ENCODE peak calls at places on chromosomes 2 and 18, in eight cellular contexts. One of them, this sample, is unnamed.

GRCh38 chr2:235511187-235511661 is 17.4 kb downstream of the AGAP1 start:
- DNase-seq in heart right ventricle: no peak
- DNase-seq in stimulated activated CD4-positive, alpha-beta T cell treated with anti-CD3 and anti-CD28 coated beads, Interleukin-15, amount 100 ng/mL, for 1 hour: no peak
- DNase-seq in hypothalamus: no peak
- DNase-seq in tibial artery: no peak
- DNase-seq in lower lobe of right lung: peak
- DNase-seq in Daoy: peak
- DNase-seq in activated CD4-positive, alpha-beta T cell treated with anti-CD3 and anti-CD28 coated beads, Interleukin-2, amount 50 U/mL, for 24 hours: no peak
- DNase-seq in this sample: no peak

GRCh38 chr18:45324489-45325111 is 290.7 kb upstream of the SLC14A2 start:
- DNase-seq in tibial artery: peak
- DNase-seq in Daoy: no peak
- DNase-seq in stimulated activated CD4-positive, alpha-beta T cell treated with anti-CD3 and anti-CD28 coated beads, Interleukin-15, amount 100 ng/mL, for 1 hour: no peak
- DNase-seq in activated CD4-positive, alpha-beta T cell treated with anti-CD3 and anti-CD28 coated beads, Interleukin-2, amount 50 U/mL, for 24 hours: no peak
- DNase-seq in lower lobe of right lung: peak
- DNase-seq in heart right ventricle: peak
- DNase-seq in hypothalamus: no peak
- DNase-seq in this sample: peak

GRCh38 chr2:207224814-207225482 is 59.2 kb upstream of the KLF7 start:
- DNase-seq in stimulated activated CD4-positive, alpha-beta T cell treated with anti-CD3 and anti-CD28 coated beads, Interleukin-15, amount 100 ng/mL, for 1 hour: peak
- DNase-seq in lower lobe of right lung: no peak
- DNase-seq in Daoy: no peak
- DNase-seq in heart right ventricle: no peak
- DNase-seq in tibial artery: no peak
- DNase-seq in activated CD4-positive, alpha-beta T cell treated with anti-CD3 and anti-CD28 coated beads, Interleukin-2, amount 50 U/mL, for 24 hours: peak
- DNase-seq in hypothalamus: no peak
- DNase-seq in this sample: no peak

GRCh38 chr2:139529045-139529444 is 748.9 kb upstream of the NXPH2 start:
- DNase-seq in stimulated activated CD4-positive, alpha-beta T cell treated with anti-CD3 and anti-CD28 coated beads, Interleukin-15, amount 100 ng/mL, for 1 hour: no peak
- DNase-seq in lower lobe of right lung: no peak
- DNase-seq in tibial artery: no peak
- DNase-seq in activated CD4-positive, alpha-beta T cell treated with anti-CD3 and anti-CD28 coated beads, Interleukin-2, amount 50 U/mL, for 24 hours: no peak
- DNase-seq in hypothalamus: no peak
- DNase-seq in Daoy: no peak
- DNase-seq in heart right ventricle: no peak
- DNase-seq in this sample: no peak

GRCh38 chr2:231780123-231780908 is 766 bp downstream of the PDE6D start:
- DNase-seq in Daoy: peak
- DNase-seq in activated CD4-positive, alpha-beta T cell treated with anti-CD3 and anti-CD28 coated beads, Interleukin-2, amount 50 U/mL, for 24 hours: no peak
- DNase-seq in hypothalamus: no peak
- DNase-seq in lower lobe of right lung: no peak
- DNase-seq in heart right ventricle: no peak
- DNase-seq in stimulated activated CD4-positive, alpha-beta T cell treated with anti-CD3 and anti-CD28 coated beads, Interleukin-15, amount 100 ng/mL, for 1 hour: peak
- DNase-seq in tibial artery: no peak
- DNase-seq in this sample: no peak

GRCh38 chr18:49441338-49441938 is 19.0 kb downstream of the DYM start:
- DNase-seq in heart right ventricle: no peak
- DNase-seq in lower lobe of right lung: no peak
- DNase-seq in tibial artery: no peak
- DNase-seq in Daoy: no peak
- DNase-seq in activated CD4-positive, alpha-beta T cell treated with anti-CD3 and anti-CD28 coated beads, Interleukin-2, amount 50 U/mL, for 24 hours: no peak
- DNase-seq in stimulated activated CD4-positive, alpha-beta T cell treated with anti-CD3 and anti-CD28 coated beads, Interleukin-15, amount 100 ng/mL, for 1 hour: no peak
- DNase-seq in hypothalamus: no peak
- DNase-seq in this sample: no peak

GRCh38 chr2:122168799-122169198 is 413.3 kb downstream of the TSN start:
- DNase-seq in stimulated activated CD4-positive, alpha-beta T cell treated with anti-CD3 and anti-CD28 coated beads, Interleukin-15, amount 100 ng/mL, for 1 hour: no peak
- DNase-seq in tibial artery: no peak
- DNase-seq in Daoy: peak
- DNase-seq in heart right ventricle: no peak
- DNase-seq in activated CD4-positive, alpha-beta T cell treated with anti-CD3 and anti-CD28 coated beads, Interleukin-2, amount 50 U/mL, for 24 hours: no peak
- DNase-seq in hypothalamus: no peak
- DNase-seq in lower lobe of right lung: no peak
- DNase-seq in this sample: no peak

GRCh38 chr18:1663879-1664705 is 759.4 kb downstream of the ADCYAP1 start:
- DNase-seq in lower lobe of right lung: peak
- DNase-seq in heart right ventricle: peak
- DNase-seq in activated CD4-positive, alpha-beta T cell treated with anti-CD3 and anti-CD28 coated beads, Interleukin-2, amount 50 U/mL, for 24 hours: no peak
- DNase-seq in Daoy: peak
- DNase-seq in tibial artery: peak
- DNase-seq in stimulated activated CD4-positive, alpha-beta T cell treated with anti-CD3 and anti-CD28 coated beads, Interleukin-15, amount 100 ng/mL, for 1 hour: no peak
- DNase-seq in hypothalamus: no peak
- DNase-seq in this sample: no peak

GRCh38 chr2:202035089-202035940 is 1.7 kb downstream of the FZD7 start:
- DNase-seq in heart right ventricle: peak
- DNase-seq in lower lobe of right lung: peak
- DNase-seq in tibial artery: peak
- DNase-seq in activated CD4-positive, alpha-beta T cell treated with anti-CD3 and anti-CD28 coated beads, Interleukin-2, amount 50 U/mL, for 24 hours: no peak
- DNase-seq in Daoy: peak
- DNase-seq in stimulated activated CD4-positive, alpha-beta T cell treated with anti-CD3 and anti-CD28 coated beads, Interleukin-15, amount 100 ng/mL, for 1 hour: peak
- DNase-seq in hypothalamus: peak
- DNase-seq in this sample: no peak

GRCh38 chr2:195471163-195471562 is 185.9 kb upstream of the SLC39A10 start:
- DNase-seq in Daoy: no peak
- DNase-seq in activated CD4-positive, alpha-beta T cell treated with anti-CD3 and anti-CD28 coated beads, Interleukin-2, amount 50 U/mL, for 24 hours: no peak
- DNase-seq in tibial artery: no peak
- DNase-seq in lower lobe of right lung: no peak
- DNase-seq in hypothalamus: no peak
- DNase-seq in stimulated activated CD4-positive, alpha-beta T cell treated with anti-CD3 and anti-CD28 coated beads, Interleukin-15, amount 100 ng/mL, for 1 hour: no peak
- DNase-seq in heart right ventricle: no peak
- DNase-seq in this sample: no peak

GRCh38 chr2:128271186-128271890 is 47.3 kb downstream of the HS6ST1 start:
- DNase-seq in activated CD4-positive, alpha-beta T cell treated with anti-CD3 and anti-CD28 coated beads, Interleukin-2, amount 50 U/mL, for 24 hours: no peak
- DNase-seq in stimulated activated CD4-positive, alpha-beta T cell treated with anti-CD3 and anti-CD28 coated beads, Interleukin-15, amount 100 ng/mL, for 1 hour: no peak
- DNase-seq in Daoy: no peak
- DNase-seq in hypothalamus: no peak
- DNase-seq in lower lobe of right lung: no peak
- DNase-seq in heart right ventricle: no peak
- DNase-seq in tibial artery: peak
- DNase-seq in this sample: no peak

GRCh38 chr2:230658877-230659652 is 53.6 kb upstream of the CAB39 start:
- DNase-seq in activated CD4-positive, alpha-beta T cell treated with anti-CD3 and anti-CD28 coated beads, Interleukin-2, amount 50 U/mL, for 24 hours: peak
- DNase-seq in heart right ventricle: no peak
- DNase-seq in stimulated activated CD4-positive, alpha-beta T cell treated with anti-CD3 and anti-CD28 coated beads, Interleukin-15, amount 100 ng/mL, for 1 hour: peak
- DNase-seq in hypothalamus: no peak
- DNase-seq in tibial artery: no peak
- DNase-seq in Daoy: no peak
- DNase-seq in lower lobe of right lung: no peak
- DNase-seq in this sample: no peak

GRCh38 chr2:178271629-178272333 is 77.5 kb downstream of the OSBPL6 start:
- DNase-seq in stimulated activated CD4-positive, alpha-beta T cell treated with anti-CD3 and anti-CD28 coated beads, Interleukin-15, amount 100 ng/mL, for 1 hour: no peak
- DNase-seq in heart right ventricle: peak
- DNase-seq in activated CD4-positive, alpha-beta T cell treated with anti-CD3 and anti-CD28 coated beads, Interleukin-2, amount 50 U/mL, for 24 hours: no peak
- DNase-seq in tibial artery: peak
- DNase-seq in lower lobe of right lung: no peak
- DNase-seq in hypothalamus: peak
- DNase-seq in Daoy: no peak
- DNase-seq in this sample: peak

GRCh38 chr2:206873426-206873825 is 65.9 kb upstream of the CPO start:
- DNase-seq in heart right ventricle: no peak
- DNase-seq in stimulated activated CD4-positive, alpha-beta T cell treated with anti-CD3 and anti-CD28 coated beads, Interleukin-15, amount 100 ng/mL, for 1 hour: no peak
- DNase-seq in hypothalamus: no peak
- DNase-seq in activated CD4-positive, alpha-beta T cell treated with anti-CD3 and anti-CD28 coated beads, Interleukin-2, amount 50 U/mL, for 24 hours: no peak
- DNase-seq in tibial artery: no peak
- DNase-seq in Daoy: no peak
- DNase-seq in lower lobe of right lung: no peak
- DNase-seq in this sample: no peak

GRCh38 chr18:7757175-7757574 is 190.1 kb downstream of the PTPRM start:
- DNase-seq in tibial artery: no peak
- DNase-seq in lower lobe of right lung: no peak
- DNase-seq in stimulated activated CD4-positive, alpha-beta T cell treated with anti-CD3 and anti-CD28 coated beads, Interleukin-15, amount 100 ng/mL, for 1 hour: no peak
- DNase-seq in activated CD4-positive, alpha-beta T cell treated with anti-CD3 and anti-CD28 coated beads, Interleukin-2, amount 50 U/mL, for 24 hours: no peak
- DNase-seq in heart right ventricle: no peak
- DNase-seq in hypothalamus: no peak
- DNase-seq in Daoy: no peak
- DNase-seq in this sample: no peak

GRCh38 chr2:88933980-88934379 is 242.5 kb downstream of the RPIA start:
- DNase-seq in Daoy: peak
- DNase-seq in stimulated activated CD4-positive, alpha-beta T cell treated with anti-CD3 and anti-CD28 coated beads, Interleukin-15, amount 100 ng/mL, for 1 hour: no peak
- DNase-seq in hypothalamus: no peak
- DNase-seq in heart right ventricle: no peak
- DNase-seq in activated CD4-positive, alpha-beta T cell treated with anti-CD3 and anti-CD28 coated beads, Interleukin-2, amount 50 U/mL, for 24 hours: no peak
- DNase-seq in lower lobe of right lung: no peak
- DNase-seq in tibial artery: no peak
- DNase-seq in this sample: no peak

GRCh38 chr2:227325824-227326195 is 759 bp downstream of the MFF start:
- DNase-seq in heart right ventricle: peak
- DNase-seq in activated CD4-positive, alpha-beta T cell treated with anti-CD3 and anti-CD28 coated beads, Interleukin-2, amount 50 U/mL, for 24 hours: no peak
- DNase-seq in lower lobe of right lung: peak
- DNase-seq in stimulated activated CD4-positive, alpha-beta T cell treated with anti-CD3 and anti-CD28 coated beads, Interleukin-15, amount 100 ng/mL, for 1 hour: no peak
- DNase-seq in Daoy: peak
- DNase-seq in hypothalamus: peak
- DNase-seq in tibial artery: no peak
- DNase-seq in this sample: no peak

GRCh38 chr18:23257686-23258565 is 122.6 kb downstream of the CABLES1 start:
- DNase-seq in Daoy: peak
- DNase-seq in lower lobe of right lung: peak
- DNase-seq in activated CD4-positive, alpha-beta T cell treated with anti-CD3 and anti-CD28 coated beads, Interleukin-2, amount 50 U/mL, for 24 hours: no peak
- DNase-seq in tibial artery: no peak
- DNase-seq in stimulated activated CD4-positive, alpha-beta T cell treated with anti-CD3 and anti-CD28 coated beads, Interleukin-15, amount 100 ng/mL, for 1 hour: no peak
- DNase-seq in hypothalamus: no peak
- DNase-seq in heart right ventricle: no peak
- DNase-seq in this sample: peak

GRCh38 chr18:29661924-29662323 is 1380.6 kb downstream of the DSC3 start:
- DNase-seq in tibial artery: no peak
- DNase-seq in Daoy: no peak
- DNase-seq in lower lobe of right lung: no peak
- DNase-seq in activated CD4-positive, alpha-beta T cell treated with anti-CD3 and anti-CD28 coated beads, Interleukin-2, amount 50 U/mL, for 24 hours: no peak
- DNase-seq in stimulated activated CD4-positive, alpha-beta T cell treated with anti-CD3 and anti-CD28 coated beads, Interleukin-15, amount 100 ng/mL, for 1 hour: no peak
- DNase-seq in hypothalamus: no peak
- DNase-seq in heart right ventricle: no peak
- DNase-seq in this sample: no peak

GRCh38 chr2:23844905-23845304 is 82.0 kb downstream of the ATAD2B start:
- DNase-seq in lower lobe of right lung: no peak
- DNase-seq in activated CD4-positive, alpha-beta T cell treated with anti-CD3 and anti-CD28 coated beads, Interleukin-2, amount 50 U/mL, for 24 hours: no peak
- DNase-seq in Daoy: no peak
- DNase-seq in hypothalamus: no peak
- DNase-seq in tibial artery: no peak
- DNase-seq in stimulated activated CD4-positive, alpha-beta T cell treated with anti-CD3 and anti-CD28 coated beads, Interleukin-15, amount 100 ng/mL, for 1 hour: no peak
- DNase-seq in heart right ventricle: no peak
- DNase-seq in this sample: no peak